ENCODE peak calls at places on chromosomes 2 and 18, in six cellular contexts. O is MM.1S, R is GM23248, U is PC-3, X is HCT116, Z is SK-N-SH. M is an unnamed sample.

GRCh38 chr2:172087780-172088244 is 2.5 kb downstream of the DLX1 start:
- DNase-seq in Z (peak; percentile 42), X (no peak), O (no peak), U (no peak), R (peak; percentile 63), M (no peak)

GRCh38 chr2:171598713-171599319 is 76.5 kb downstream of the CYBRD1 start:
- DNase-seq in U (peak; percentile 75), R (peak; percentile 86), O (peak; percentile 68), X (peak; percentile 69), Z (peak; percentile 74), M (peak; percentile 87)

GRCh38 chr2:60884795-60885194 is 3.4 kb downstream of the REL start:
- DNase-seq in R (peak; percentile 71), X (no peak), Z (no peak), O (no peak), U (no peak), M (peak; percentile 65)

GRCh38 chr2:181790716-181791649 is 100.5 kb upstream of the ITPRID2 start:
- DNase-seq in R (peak; percentile 95), O (no peak), X (peak; percentile 98), U (peak; percentile 95), Z (no peak), M (peak; percentile 27)

GRCh38 chr18:34122724-34123334 is 101.9 kb downstream of the NOL4 start:
- DNase-seq in Z (peak; percentile 55), R (peak; percentile 76), O (peak; percentile 63), U (peak; percentile 67), X (peak; percentile 16), M (peak; percentile 89)

GRCh38 chr2:72859831-72860262 is 27.4 kb upstream of the SPR start:
- DNase-seq in Z (peak; percentile 65), U (peak; percentile 94), X (peak; percentile 77), R (peak; percentile 67), O (peak; percentile 84), M (peak; percentile 87)

GRCh38 chr2:218902427-218902826 is 21.8 kb downstream of the WNT10A start:
- DNase-seq in R (no peak), U (no peak), X (no peak), O (no peak), Z (no peak), M (no peak)

GRCh38 chr18:59249186-59249774 is 24.0 kb downstream of the RAX start:
- DNase-seq in X (peak; percentile 75), Z (peak; percentile 76), O (peak; percentile 70), R (peak; percentile 90), U (peak; percentile 90), M (peak; percentile 83)

GRCh38 chr2:157893611-157894010 is 17.5 kb upstream of the ACVR1 start:
- DNase-seq in X (no peak), U (no peak), Z (no peak), R (no peak), O (peak; percentile 62), M (no peak)

GRCh38 chr18:4125246-4125938 is 329.7 kb downstream of the DLGAP1 start:
- DNase-seq in Z (no peak), O (peak; percentile 76), U (no peak), R (peak; percentile 66), X (no peak), M (no peak)

GRCh38 chr2:140988597-140988996 is 1142.2 kb downstream of the LRP1B start:
- DNase-seq in R (peak; percentile 9), U (peak; percentile 6), Z (no peak), X (no peak), O (no peak), M (no peak)

GRCh38 chr2:23385351-23385747 is 370 bp downstream of the KLHL29 start:
- DNase-seq in X (no peak), U (peak; percentile 35), O (no peak), R (peak; percentile 80), Z (no peak), M (peak; percentile 51)

GRCh38 chr2:85956647-85957039 is 67.9 kb upstream of the ST3GAL5 start:
- DNase-seq in X (no peak), U (no peak), Z (no peak), O (no peak), R (no peak), M (no peak)

GRCh38 chr2:188042412-188042811 is 249.3 kb upstream of the GULP1 start:
- DNase-seq in Z (no peak), O (no peak), U (peak; percentile 41), X (no peak), R (peak; percentile 77), M (no peak)

GRCh38 chr2:237490009-237490804 is 3.2 kb downstream of the MLPH start:
- DNase-seq in R (no peak), O (no peak), U (peak; percentile 94), X (no peak), Z (no peak), M (no peak)

GRCh38 chr2:222875482-222875881 is 14.6 kb downstream of the ACSL3 start:
- DNase-seq in U (no peak), Z (no peak), O (no peak), X (no peak), R (no peak), M (no peak)

GRCh38 chr2:173955867-173956266 is 9.3 kb downstream of the SP3 start:
- DNase-seq in U (no peak), X (no peak), R (no peak), Z (no peak), O (no peak), M (no peak)

GRCh38 chr2:197851451-197851850 is 47.1 kb downstream of the PLCL1 start:
- DNase-seq in R (no peak), O (no peak), Z (no peak), U (no peak), X (no peak), M (no peak)

GRCh38 chr2:142041105-142041504 is 89.7 kb downstream of the LRP1B start:
- DNase-seq in O (no peak), X (no peak), U (peak; percentile 64), Z (no peak), R (peak; percentile 58), M (no peak)

GRCh38 chr18:44715841-44716240 is 35.2 kb downstream of the SETBP1 start:
- DNase-seq in X (no peak), Z (no peak), U (no peak), R (peak; percentile 56), O (no peak), M (no peak)

DNA sequence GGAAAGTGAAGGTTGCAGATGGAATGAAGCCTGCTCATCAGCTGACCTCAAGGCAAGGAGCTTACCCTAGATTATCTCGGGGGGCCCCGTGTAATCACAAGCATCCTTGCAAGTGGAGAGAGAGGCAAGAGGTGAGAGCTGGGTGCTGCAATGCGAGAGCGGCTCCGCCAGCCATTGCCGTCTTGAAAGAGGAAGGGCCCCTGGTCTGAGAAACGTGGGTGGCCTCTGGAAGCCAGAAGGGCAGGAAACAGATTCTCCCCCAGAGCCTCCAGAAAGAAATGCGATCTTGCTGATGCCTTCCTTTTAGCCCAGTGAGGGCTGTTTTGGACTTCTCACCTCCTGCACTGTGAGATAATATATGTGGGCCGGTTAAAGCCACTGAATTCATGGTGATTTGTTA is 319.6 kb upstream of the HS6ST1 start:
- DNase-seq in U (no peak), O (no peak), X (no peak), Z (no peak), R (no peak), M (no peak)
- H3K9me2 ChIP-seq in U (no peaks in the 10 kb centered on the region), O (no peaks in the 10 kb centered on the region), X (no peaks in the 10 kb centered on the region), Z (no peaks in the 10 kb centered on the region), R (no peaks in the 10 kb centered on the region), M (no peaks in the 10 kb centered on the region)

GRCh38 chr2:128316777-128317185 is 1.9 kb downstream of the HS6ST1 start:
- DNase-seq in O (no peak), U (no peak), R (peak; percentile 29), X (no peak), Z (peak; percentile 23), M (no peak)

GRCh38 chr2:128314348-128315121 is 4.1 kb downstream of the HS6ST1 start:
- DNase-seq in U (no peak), Z (peak; percentile 10), R (no peak), O (no peak), X (no peak), M (no peak)

GRCh38 chr2:128314026-128314347 is 4.7 kb downstream of the HS6ST1 start:
- DNase-seq in X (no peak), R (no peak), O (no peak), Z (no peak), U (no peak), M (no peak)

GRCh38 chr2:128315829-128316776 is 2.6 kb downstream of the HS6ST1 start:
- DNase-seq in R (peak; percentile 55), U (no peak), X (no peak), O (no peak), Z (peak; percentile 39), M (no peak)

DNA sequence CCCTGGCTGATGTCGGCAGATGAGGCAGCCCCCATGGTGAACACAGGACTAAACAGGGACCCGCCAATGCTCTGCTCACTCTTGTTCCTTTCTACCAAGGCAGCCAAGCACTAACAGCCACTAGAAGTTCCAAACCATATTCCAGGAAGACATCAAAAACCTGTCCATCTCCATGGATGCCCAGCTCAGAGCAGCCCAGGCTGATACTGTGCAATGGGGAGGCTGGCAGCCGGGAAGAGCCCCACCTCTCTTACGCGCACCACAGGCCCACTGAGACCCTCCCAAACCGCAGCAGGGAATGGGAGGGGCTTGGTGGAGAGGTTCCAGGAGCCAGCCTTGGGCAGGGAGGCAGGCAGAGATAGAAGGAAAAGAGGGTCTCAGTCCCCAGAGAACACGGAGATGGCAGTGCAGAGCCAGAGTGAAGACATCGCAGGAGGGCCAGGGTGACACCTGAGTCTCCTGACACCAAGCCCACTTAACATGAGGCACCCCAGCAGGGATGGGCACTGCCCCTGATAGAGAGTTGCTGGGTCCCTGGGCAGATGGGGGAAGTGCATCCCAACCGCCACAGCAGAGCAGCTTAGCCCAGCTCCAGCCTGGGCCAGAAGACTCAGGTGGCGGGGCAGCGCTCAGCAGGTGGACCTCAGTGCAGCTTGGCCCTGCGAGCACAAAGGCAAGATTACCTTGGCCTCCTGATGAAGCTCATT is 3.4 kb downstream of the HS6ST1 start:
- DNase-seq in R (no peak), U (no peak), X (no peak), O (no peak), Z (peak; percentile 16), M (no peak)
- H4K20me1 ChIP-seq in R (peaks cover 9% of the 10 kb centered on the region), U (peaks cover 30% of the 10 kb centered on the region), X (peaks cover 6% of the 10 kb centered on the region), O (peaks cover 62% of the 10 kb centered on the region), Z (peaks cover 56% of the 10 kb centered on the region), M (peaks cover 57% of the 10 kb centered on the region)

DNA sequence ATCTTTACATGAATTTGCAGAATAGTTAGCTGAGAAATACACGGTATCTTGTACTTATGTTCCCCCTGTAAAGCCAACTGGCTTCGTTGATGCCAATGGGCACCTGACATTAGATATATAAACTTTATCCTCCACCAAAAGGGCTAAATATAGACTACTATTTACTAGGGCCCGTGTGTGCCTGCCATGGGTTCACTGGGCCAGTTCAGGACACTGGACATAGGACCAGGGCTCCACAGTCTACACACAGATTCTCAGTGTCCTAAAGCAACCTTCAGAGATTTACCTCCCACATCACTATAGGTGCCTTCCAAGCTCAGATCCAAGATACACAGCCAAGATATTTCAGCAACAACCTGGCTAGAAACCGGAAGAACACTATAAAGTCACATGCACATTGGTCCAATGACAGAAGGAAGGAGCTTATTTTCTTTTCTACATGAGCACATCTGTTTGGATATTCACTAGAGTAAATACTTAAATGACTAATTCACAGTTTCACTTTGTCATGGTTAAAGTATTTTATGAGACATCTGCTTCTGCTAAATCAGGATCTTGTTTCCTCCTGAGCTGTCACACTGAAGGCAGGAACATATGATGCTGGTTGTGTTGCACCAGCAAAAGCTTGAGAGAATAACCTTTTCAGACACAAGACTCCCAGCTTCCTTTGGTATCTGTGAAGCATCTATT is 95.1 kb downstream of the MYO5B start:
- DNase-seq in U (peak; percentile 71), X (no peak), O (peak; percentile 81), Z (no peak), R (peak; percentile 58), M (no peak)
- H3K9ac ChIP-seq in U (peak overlapping the region; percentile 37), X (no peak overlapping the region), O (peak overlapping the region; percentile 53), Z (no peak overlapping the region), R (no peak overlapping the region), M (no peak overlapping the region)

DNA sequence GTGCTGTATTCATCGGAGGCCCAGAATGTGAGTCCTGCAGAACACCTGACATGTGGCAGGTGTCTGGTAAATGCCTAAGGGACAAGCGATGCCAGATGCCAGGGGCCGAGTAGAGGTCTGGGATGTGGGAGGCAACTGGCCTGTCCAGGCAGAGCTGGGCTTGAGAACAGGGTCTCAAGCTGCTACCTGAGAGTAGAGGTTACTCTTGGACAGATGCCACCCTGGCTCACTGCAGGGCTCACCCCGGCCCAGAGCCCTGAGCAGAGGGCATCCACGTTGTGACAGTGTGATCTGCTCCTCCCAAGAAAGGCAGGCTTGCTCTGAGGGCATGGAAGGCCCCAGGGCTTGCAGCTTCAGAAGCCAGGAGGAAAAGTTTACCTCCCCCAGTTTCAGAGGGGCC is 692.0 kb upstream of the ID2 start:
- DNase-seq in U (no peak), X (no peak), R (no peak), O (no peak), Z (no peak), M (no peak)
- H3K9me2 ChIP-seq in U (no peaks in the 10 kb centered on the region), X (no peaks in the 10 kb centered on the region), R (no peaks in the 10 kb centered on the region), O (no peaks in the 10 kb centered on the region), Z (no peaks in the 10 kb centered on the region), M (no peaks in the 10 kb centered on the region)

M was measured in Karpas-422.